ENCODE peak calls at places on chromosome 12, in six cellular contexts. Z is brain microvascular endothelial cell; J is neural progenitor cell; M is HL-60; Q is HFF-Myc; E is CD8-positive, alpha-beta T cell. K is an unnamed sample.

GRCh38 chr12:109655578-109655977 is 58.0 kb upstream of the FAM222A start:
- DNase-seq in Z (no peak), J (no peak), M (no peak), E (no peak), Q (no peak), K (no peak)

GRCh38 chr12:132812631-132813305 is 15.9 kb downstream of the GOLGA3 start:
- DNase-seq in M (no peak), J (no peak), Q (no peak), E (no peak), Z (peak; percentile 19), K (no peak)

GRCh38 chr12:119512772-119513497 is 80.6 kb upstream of the TMEM233 start:
- DNase-seq in E (no peak), J (peak; percentile 81), M (no peak), Z (no peak), Q (no peak), K (peak; percentile 5)

GRCh38 chr12:122855071-122855829 is 20.0 kb downstream of the HIP1R start:
- DNase-seq in M (no peak), Q (no peak), J (no peak), E (no peak), Z (no peak), K (no peak)

GRCh38 chr12:1797011-1797901 is 23.1 kb upstream of the LRTM2 start:
- DNase-seq in Z (no peak), J (no peak), M (peak; percentile 79), Q (no peak), E (peak; percentile 42), K (no peak)

GRCh38 chr12:49059063-49059384 is 1.6 kb downstream of the KMT2D start:
- DNase-seq in E (no peak), Q (no peak), Z (no peak), J (no peak), M (no peak), K (no peak)

GRCh38 chr12:28050606-28051005 is 78.1 kb upstream of the PTHLH start:
- DNase-seq in E (no peak), Q (no peak), Z (no peak), J (no peak), M (no peak), K (no peak)

GRCh38 chr12:116318738-116319050 is 41.2 kb upstream of the MED13L start:
- DNase-seq in E (no peak), Z (no peak), J (no peak), Q (no peak), M (no peak), K (no peak)

GRCh38 chr12:13603951-13604350 is 377.5 kb downstream of the GRIN2B start:
- DNase-seq in E (no peak), M (no peak), Z (no peak), J (no peak), Q (no peak), K (no peak)

GRCh38 chr12:81095470-81096232 is 17.8 kb downstream of the ACSS3 start:
- DNase-seq in E (no peak), Z (peak; percentile 7), Q (no peak), M (no peak), J (no peak), K (no peak)

GRCh38 chr12:69070319-69071090 is 137.5 kb upstream of the CPM start:
- DNase-seq in E (peak; percentile 20), Z (peak; percentile 76), M (peak; percentile 61), J (peak; percentile 78), Q (peak; percentile 62), K (peak; percentile 79)

GRCh38 chr12:121189061-121189886 is 20.7 kb upstream of the P2RX4 start:
- DNase-seq in M (no peak), Z (peak; percentile 55), Q (no peak), J (no peak), E (no peak), K (no peak)

GRCh38 chr12:29429999-29430698 is 49.2 kb upstream of the ERGIC2 start:
- DNase-seq in M (no peak), J (peak; percentile 52), E (no peak), Z (no peak), Q (no peak), K (peak; percentile 13)

GRCh38 chr12:50087995-50088394 is 2.9 kb downstream of the SMARCD1 start:
- DNase-seq in J (no peak), E (no peak), Q (no peak), Z (peak; percentile 60), M (no peak), K (no peak)

GRCh38 chr12:66596189-66596588 is 82.7 kb downstream of the GRIP1 start:
- DNase-seq in J (no peak), M (no peak), Z (no peak), E (no peak), Q (no peak), K (no peak)

GRCh38 chr12:64400041-64400440 is 4.2 kb upstream of the XPOT start:
- DNase-seq in Z (peak; percentile 71), Q (no peak), M (no peak), E (no peak), J (peak; percentile 26), K (peak; percentile 94)

GRCh38 chr12:46830731-46831334 is 5.0 kb upstream of the SLC38A4 start:
- DNase-seq in J (peak; percentile 40), Q (no peak), Z (no peak), M (no peak), E (no peak), K (no peak)

GRCh38 chr12:96210376-96211055 is 16.3 kb downstream of the ELK3 start:
- DNase-seq in Q (no peak), Z (no peak), J (no peak), M (no peak), E (peak; percentile 26), K (no peak)

GRCh38 chr12:70367268-70368141 is 1.4 kb downstream of the KCNMB4 start:
- DNase-seq in Q (no peak), E (no peak), J (peak; percentile 13), Z (no peak), M (no peak), K (peak; percentile 12)

DNA sequence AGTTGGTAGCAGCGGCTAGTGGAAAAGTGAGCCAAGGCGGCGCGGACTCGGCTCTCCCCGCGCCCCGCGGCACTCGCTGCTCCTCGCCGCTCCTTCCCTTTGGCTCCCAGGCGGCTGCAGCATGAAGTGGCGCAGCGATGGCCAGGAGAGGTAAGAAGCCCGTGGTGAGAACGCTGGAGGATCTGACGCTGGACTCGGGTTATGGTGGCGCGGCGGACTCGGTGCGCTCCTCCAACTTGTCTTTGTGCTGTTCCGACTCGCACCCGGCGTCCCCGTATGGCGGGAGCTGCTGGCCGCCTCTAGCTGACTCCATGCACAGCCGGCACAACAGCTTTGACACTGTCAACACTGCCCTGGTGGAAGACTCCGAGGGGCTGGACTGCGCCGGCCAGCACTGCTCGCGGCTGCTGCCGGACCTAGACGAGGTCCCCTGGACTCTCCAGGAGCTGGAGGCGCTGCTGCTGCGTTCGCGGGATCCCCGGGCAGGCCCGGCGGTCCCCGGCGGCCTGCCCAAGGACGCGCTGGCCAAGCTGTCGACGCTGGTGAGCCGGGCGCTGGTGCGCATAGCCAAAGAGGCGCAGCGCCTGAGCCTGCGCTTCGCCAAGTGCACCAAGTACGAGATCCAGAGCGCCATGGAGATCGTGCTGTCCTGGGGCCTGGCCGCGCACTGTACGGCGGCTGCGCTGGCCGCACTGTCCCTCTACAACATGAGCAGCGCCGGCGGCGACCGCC is 225.6 kb upstream of the CRY1 start:
- DNase-seq in Q (no peak), M (peak; percentile 49), Z (peak; percentile 50), E (no peak), J (peak; percentile 78), K (no peak)
- H3K4me3 ChIP-seq in Q (peak overlapping the region; percentile 33), M (no peak overlapping the region), Z (peak overlapping the region; percentile 67), E (peak overlapping the region; percentile 69), J (peak overlapping the region; percentile 85), K (peak overlapping the region; percentile 38)

GRCh38 chr12:6869049-6870021 is 2.0 kb downstream of the TPI1 start:
- DNase-seq in Q (no peak), J (peak; percentile 90), E (peak; percentile 80), Z (peak; percentile 60), M (peak; percentile 85), K (peak; percentile 93)

GRCh38 chr12:6872073-6873048 is 742 bp downstream of the SPSB2 start:
- DNase-seq in Q (no peak), M (peak; percentile 79), E (peak; percentile 79), Z (peak; percentile 46), J (peak; percentile 95), K (peak; percentile 92)

GRCh38 chr12:6871052-6871957 is 1.8 kb downstream of the SPSB2 start:
- DNase-seq in Z (no peak), Q (no peak), J (peak; percentile 13), E (no peak), M (peak; percentile 54), K (peak; percentile 82)

GRCh38 chr12:6868211-6869048 is 1.1 kb downstream of the TPI1 start:
- DNase-seq in E (no peak), J (peak; percentile 45), M (no peak), Z (no peak), Q (no peak), K (peak; percentile 39)

DNA sequence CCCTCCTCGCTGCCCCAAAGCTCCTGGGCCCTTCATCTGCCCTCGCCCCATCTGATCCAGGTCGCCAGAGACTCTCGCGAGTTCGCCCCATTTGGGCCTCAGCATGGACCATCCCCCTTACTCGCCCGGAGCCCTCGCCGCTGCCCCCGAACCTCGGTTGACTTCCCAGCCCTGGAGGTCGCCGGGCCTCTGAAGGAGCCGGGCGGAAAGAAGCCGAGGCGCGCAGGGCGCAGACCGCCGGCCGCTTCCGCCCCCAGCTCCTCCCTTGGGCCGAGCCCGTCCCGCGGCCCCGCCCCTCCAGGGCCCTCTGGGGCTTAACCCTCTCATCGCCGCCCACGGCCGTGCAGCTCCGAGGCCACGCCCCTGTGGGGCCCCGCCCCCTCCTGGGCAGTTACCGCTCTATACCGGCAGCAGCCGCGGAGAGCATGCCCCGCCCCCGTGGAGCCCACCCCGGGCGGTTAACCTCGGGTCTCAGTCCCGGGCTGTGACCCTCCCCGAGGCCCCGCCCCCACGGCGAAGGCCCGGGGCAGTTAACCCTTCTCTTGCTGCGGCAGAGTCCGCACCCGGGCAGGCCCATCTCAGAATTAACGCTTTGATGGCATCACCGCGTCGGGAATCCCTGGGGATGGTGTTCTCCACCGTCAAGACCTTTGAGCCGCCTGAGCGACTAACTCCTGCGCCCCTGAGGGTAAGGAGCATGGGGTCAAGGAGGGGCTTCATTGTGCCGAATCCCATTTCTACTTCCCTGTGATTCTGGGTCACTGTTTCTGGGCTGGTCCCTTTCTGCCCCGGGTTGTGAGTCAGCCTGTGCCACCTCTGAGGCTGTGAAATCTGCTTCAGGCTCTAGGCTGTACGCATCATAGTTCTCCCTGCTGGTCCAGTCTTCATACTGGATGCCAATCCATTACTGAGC is at the start of gene SPSB2:
- DNase-seq in J (peak; percentile 100), Q (peak; percentile 70), Z (peak; percentile 93), E (peak; percentile 98), M (peak; percentile 96), K (peak; percentile 100)
- H3K4me3 ChIP-seq in J (peak within 1 kb of the TSS; percentile 81), Q (peak within 1 kb of the TSS; percentile 57), Z (peak within 1 kb of the TSS; percentile 84), E (peak within 1 kb of the TSS; percentile 99), M (peak within 1 kb of the TSS; percentile 78), K (peak within 1 kb of the TSS; percentile 82)

GRCh38 chr12:55814257-55814656 is 3.3 kb downstream of the SARNP start:
- DNase-seq in E (no peak), M (no peak), Q (no peak), Z (no peak), J (no peak), K (peak; percentile 39)
- H3K4me3 ChIP-seq in E (no peak overlapping the region), M (no peak overlapping the region), Q (no peak overlapping the region), Z (no peak overlapping the region), J (no peak overlapping the region), K (no peak overlapping the region)

GRCh38 chr12:94873368-94874085 is 130.0 kb downstream of the NDUFA12 start:
- DNase-seq in E (no peak), Q (no peak), Z (no peak), M (no peak), J (peak; percentile 85), K (peak; percentile 46)

GRCh38 chr12:94867066-94867855 is 136.2 kb downstream of the NDUFA12 start:
- DNase-seq in M (no peak), Z (peak; percentile 39), E (no peak), Q (no peak), J (no peak), K (no peak)

GRCh38 chr12:94872007-94872653 is 131.4 kb downstream of the NDUFA12 start:
- DNase-seq in M (no peak), J (no peak), Q (no peak), E (no peak), Z (no peak), K (peak; percentile 54)

GRCh38 chr12:94872671-94873367 is 130.7 kb downstream of the NDUFA12 start:
- DNase-seq in J (peak; percentile 44), Z (no peak), M (no peak), Q (no peak), E (no peak), K (peak; percentile 48)

GRCh38 chr12:94870511-94870910 is 133.0 kb downstream of the NDUFA12 start:
- DNase-seq in E (no peak), Z (no peak), Q (no peak), J (no peak), M (no peak), K (no peak)
- H3K4me3 ChIP-seq in E (no peak overlapping the region), Z (no peak overlapping the region), Q (no peak overlapping the region), J (no peak overlapping the region), M (no peak overlapping the region), K (no peak overlapping the region)